ENCODE peak calls at places on chromosomes 13 and 19, in ten cellular contexts. One of them, this sample, is unnamed.

GRCh38 chr19:36169084-36169760 is 17.0 kb upstream of the COX7A1 start:
- DNase-seq in neural crest cell: no peak
- DNase-seq in ovary: no peak
- DNase-seq in Peyer's patch: peak
- DNase-seq in fibroblast of the aortic adventitia: no peak
- DNase-seq in activated CD8-positive, alpha-beta T cell treated with anti-CD3 and anti-CD28 coated beads for 36 hours: no peak
- DNase-seq in HFF-Myc: no peak
- DNase-seq in left lung: no peak
- DNase-seq in foreskin fibroblast: no peak
- DNase-seq in tibial nerve: no peak
- DNase-seq in this sample: no peak

GRCh38 chr19:7870571-7871279 is 3.5 kb downstream of the PRR36 start:
- DNase-seq in neural crest cell: no peak
- DNase-seq in ovary: peak
- DNase-seq in Peyer's patch: peak
- DNase-seq in fibroblast of the aortic adventitia: peak
- DNase-seq in activated CD8-positive, alpha-beta T cell treated with anti-CD3 and anti-CD28 coated beads for 36 hours: peak
- DNase-seq in HFF-Myc: no peak
- DNase-seq in left lung: no peak
- DNase-seq in foreskin fibroblast: peak
- DNase-seq in tibial nerve: no peak
- DNase-seq in this sample: peak

GRCh38 chr13:31946091-31946770 is 85.3 kb upstream of the FRY start:
- DNase-seq in neural crest cell: no peak
- DNase-seq in ovary: no peak
- DNase-seq in Peyer's patch: no peak
- DNase-seq in fibroblast of the aortic adventitia: peak
- DNase-seq in activated CD8-positive, alpha-beta T cell treated with anti-CD3 and anti-CD28 coated beads for 36 hours: no peak
- DNase-seq in HFF-Myc: no peak
- DNase-seq in left lung: no peak
- DNase-seq in foreskin fibroblast: peak
- DNase-seq in tibial nerve: no peak
- DNase-seq in this sample: no peak

GRCh38 chr19:46824887-46825730 is 25.5 kb downstream of the AP2S1 start:
- DNase-seq in neural crest cell: no peak
- DNase-seq in ovary: no peak
- DNase-seq in Peyer's patch: no peak
- DNase-seq in fibroblast of the aortic adventitia: no peak
- DNase-seq in activated CD8-positive, alpha-beta T cell treated with anti-CD3 and anti-CD28 coated beads for 36 hours: no peak
- DNase-seq in HFF-Myc: no peak
- DNase-seq in left lung: no peak
- DNase-seq in foreskin fibroblast: no peak
- DNase-seq in tibial nerve: no peak
- DNase-seq in this sample: peak

GRCh38 chr13:28040977-28041376 is 52.5 kb upstream of the URAD start:
- DNase-seq in neural crest cell: no peak
- DNase-seq in ovary: no peak
- DNase-seq in Peyer's patch: no peak
- DNase-seq in fibroblast of the aortic adventitia: peak
- DNase-seq in activated CD8-positive, alpha-beta T cell treated with anti-CD3 and anti-CD28 coated beads for 36 hours: no peak
- DNase-seq in HFF-Myc: no peak
- DNase-seq in left lung: no peak
- DNase-seq in foreskin fibroblast: no peak
- DNase-seq in tibial nerve: no peak
- DNase-seq in this sample: no peak

GRCh38 chr13:23966691-23967615 is 69.7 kb upstream of the C1QTNF9B start:
- DNase-seq in neural crest cell: no peak
- DNase-seq in ovary: no peak
- DNase-seq in Peyer's patch: no peak
- DNase-seq in fibroblast of the aortic adventitia: peak
- DNase-seq in activated CD8-positive, alpha-beta T cell treated with anti-CD3 and anti-CD28 coated beads for 36 hours: peak
- DNase-seq in HFF-Myc: no peak
- DNase-seq in left lung: no peak
- DNase-seq in foreskin fibroblast: no peak
- DNase-seq in tibial nerve: no peak
- DNase-seq in this sample: peak

GRCh38 chr13:34522818-34523217 is 419.3 kb upstream of the NBEA start:
- DNase-seq in neural crest cell: no peak
- DNase-seq in ovary: no peak
- DNase-seq in Peyer's patch: no peak
- DNase-seq in fibroblast of the aortic adventitia: no peak
- DNase-seq in activated CD8-positive, alpha-beta T cell treated with anti-CD3 and anti-CD28 coated beads for 36 hours: no peak
- DNase-seq in HFF-Myc: no peak
- DNase-seq in left lung: no peak
- DNase-seq in foreskin fibroblast: no peak
- DNase-seq in tibial nerve: no peak
- DNase-seq in this sample: no peak

GRCh38 chr13:30880756-30881155 is 25.3 kb upstream of the MEDAG start:
- DNase-seq in neural crest cell: no peak
- DNase-seq in ovary: no peak
- DNase-seq in Peyer's patch: no peak
- DNase-seq in fibroblast of the aortic adventitia: peak
- DNase-seq in activated CD8-positive, alpha-beta T cell treated with anti-CD3 and anti-CD28 coated beads for 36 hours: no peak
- DNase-seq in HFF-Myc: peak
- DNase-seq in left lung: no peak
- DNase-seq in foreskin fibroblast: peak
- DNase-seq in tibial nerve: peak
- DNase-seq in this sample: no peak

GRCh38 chr13:29908411-29908810 is 58.0 kb upstream of the UBL3 start:
- DNase-seq in neural crest cell: no peak
- DNase-seq in ovary: no peak
- DNase-seq in Peyer's patch: no peak
- DNase-seq in fibroblast of the aortic adventitia: peak
- DNase-seq in activated CD8-positive, alpha-beta T cell treated with anti-CD3 and anti-CD28 coated beads for 36 hours: no peak
- DNase-seq in HFF-Myc: peak
- DNase-seq in left lung: no peak
- DNase-seq in foreskin fibroblast: peak
- DNase-seq in tibial nerve: peak
- DNase-seq in this sample: no peak

GRCh38 chr19:14325863-14326262 is 55.4 kb upstream of the ADGRE5 start:
- DNase-seq in neural crest cell: no peak
- DNase-seq in ovary: no peak
- DNase-seq in Peyer's patch: no peak
- DNase-seq in fibroblast of the aortic adventitia: no peak
- DNase-seq in activated CD8-positive, alpha-beta T cell treated with anti-CD3 and anti-CD28 coated beads for 36 hours: no peak
- DNase-seq in HFF-Myc: no peak
- DNase-seq in left lung: no peak
- DNase-seq in foreskin fibroblast: no peak
- DNase-seq in tibial nerve: no peak
- DNase-seq in this sample: no peak

GRCh38 chr13:76864259-76864658 is 21.9 kb downstream of the KCTD12 start:
- DNase-seq in neural crest cell: no peak
- DNase-seq in ovary: no peak
- DNase-seq in Peyer's patch: no peak
- DNase-seq in fibroblast of the aortic adventitia: no peak
- DNase-seq in activated CD8-positive, alpha-beta T cell treated with anti-CD3 and anti-CD28 coated beads for 36 hours: no peak
- DNase-seq in HFF-Myc: no peak
- DNase-seq in left lung: no peak
- DNase-seq in foreskin fibroblast: no peak
- DNase-seq in tibial nerve: no peak
- DNase-seq in this sample: no peak

GRCh38 chr13:84894749-84895148 is 904.5 kb downstream of the SLITRK6 start:
- DNase-seq in neural crest cell: no peak
- DNase-seq in ovary: no peak
- DNase-seq in Peyer's patch: no peak
- DNase-seq in fibroblast of the aortic adventitia: no peak
- DNase-seq in activated CD8-positive, alpha-beta T cell treated with anti-CD3 and anti-CD28 coated beads for 36 hours: no peak
- DNase-seq in HFF-Myc: no peak
- DNase-seq in left lung: peak
- DNase-seq in foreskin fibroblast: no peak
- DNase-seq in tibial nerve: no peak
- DNase-seq in this sample: no peak

DNA sequence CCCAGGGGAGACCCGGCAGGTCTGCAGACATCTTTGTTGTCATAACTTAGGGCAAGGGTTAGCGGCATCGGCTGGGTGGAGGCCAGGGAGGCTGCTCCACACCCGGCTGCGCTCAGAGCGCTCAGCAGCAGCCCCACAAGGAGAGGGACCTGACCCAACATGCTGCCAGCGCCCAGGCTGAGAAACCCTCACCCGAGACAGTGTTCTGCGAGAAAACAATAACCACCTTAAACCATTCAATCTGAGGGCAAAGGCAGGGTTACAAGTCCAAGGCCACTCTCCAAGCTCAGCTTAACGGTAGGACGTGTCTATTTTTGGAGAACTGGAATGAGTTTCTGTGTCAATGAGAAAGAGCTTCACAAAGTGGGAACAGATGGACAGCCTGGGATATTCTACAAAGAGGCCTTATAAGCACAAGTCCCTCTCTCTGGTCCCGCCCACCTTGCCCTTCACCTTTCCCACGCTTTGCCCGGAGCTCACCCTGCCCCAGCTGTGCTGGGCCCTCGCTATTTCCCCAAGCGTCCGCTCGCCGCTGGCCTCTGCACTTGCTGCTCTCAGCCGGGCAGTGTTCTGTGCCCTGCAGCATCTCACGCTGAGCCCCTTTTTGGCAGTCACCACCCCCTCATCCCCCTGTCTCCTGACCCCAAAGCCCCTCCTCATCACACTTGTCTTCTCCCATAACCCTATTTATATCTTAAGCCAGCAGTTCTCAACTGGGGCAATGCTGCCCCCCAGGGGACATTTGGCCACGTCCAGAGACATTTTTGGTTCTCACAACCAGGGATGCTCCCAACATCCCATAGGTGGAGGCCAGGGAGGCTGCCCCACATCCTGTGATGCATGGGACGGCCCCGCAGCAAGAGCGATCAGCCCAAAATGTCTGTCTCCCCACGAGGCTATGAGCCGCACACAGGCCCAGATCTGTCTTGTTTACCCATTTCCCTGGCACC is 17.6 kb downstream of the PPP1R12C start:
- DNase-seq in neural crest cell: no peak
- DNase-seq in ovary: no peak
- DNase-seq in Peyer's patch: peak
- DNase-seq in fibroblast of the aortic adventitia: no peak
- DNase-seq in activated CD8-positive, alpha-beta T cell treated with anti-CD3 and anti-CD28 coated beads for 36 hours: no peak
- DNase-seq in HFF-Myc: no peak
- DNase-seq in left lung: no peak
- DNase-seq in foreskin fibroblast: peak
- DNase-seq in tibial nerve: no peak
- DNase-seq in this sample: no peak
- TF ChIP-seq CTCF in neural crest cell: peak
- TF ChIP-seq CTCF in ovary: no peak
- TF ChIP-seq CTCF in Peyer's patch: no peak
- TF ChIP-seq CTCF in fibroblast of the aortic adventitia: no peak
- TF ChIP-seq CTCF in activated CD8-positive, alpha-beta T cell treated with anti-CD3 and anti-CD28 coated beads for 36 hours: no peak
- TF ChIP-seq CTCF in HFF-Myc: peak
- TF ChIP-seq CTCF in left lung: no peak
- TF ChIP-seq CTCF in foreskin fibroblast: peak
- TF ChIP-seq CTCF in tibial nerve: no peak
- TF ChIP-seq CTCF in this sample: no peak

GRCh38 chr13:107937841-107938240 is 277.5 kb downstream of the LIG4 start:
- DNase-seq in neural crest cell: no peak
- DNase-seq in ovary: no peak
- DNase-seq in Peyer's patch: no peak
- DNase-seq in fibroblast of the aortic adventitia: no peak
- DNase-seq in activated CD8-positive, alpha-beta T cell treated with anti-CD3 and anti-CD28 coated beads for 36 hours: no peak
- DNase-seq in HFF-Myc: no peak
- DNase-seq in left lung: no peak
- DNase-seq in foreskin fibroblast: no peak
- DNase-seq in tibial nerve: no peak
- DNase-seq in this sample: no peak

GRCh38 chr13:107941345-107942029 is 273.8 kb downstream of the LIG4 start:
- DNase-seq in neural crest cell: no peak
- DNase-seq in ovary: no peak
- DNase-seq in Peyer's patch: no peak
- DNase-seq in fibroblast of the aortic adventitia: no peak
- DNase-seq in activated CD8-positive, alpha-beta T cell treated with anti-CD3 and anti-CD28 coated beads for 36 hours: no peak
- DNase-seq in HFF-Myc: no peak
- DNase-seq in left lung: no peak
- DNase-seq in foreskin fibroblast: no peak
- DNase-seq in tibial nerve: no peak
- DNase-seq in this sample: no peak

DNA sequence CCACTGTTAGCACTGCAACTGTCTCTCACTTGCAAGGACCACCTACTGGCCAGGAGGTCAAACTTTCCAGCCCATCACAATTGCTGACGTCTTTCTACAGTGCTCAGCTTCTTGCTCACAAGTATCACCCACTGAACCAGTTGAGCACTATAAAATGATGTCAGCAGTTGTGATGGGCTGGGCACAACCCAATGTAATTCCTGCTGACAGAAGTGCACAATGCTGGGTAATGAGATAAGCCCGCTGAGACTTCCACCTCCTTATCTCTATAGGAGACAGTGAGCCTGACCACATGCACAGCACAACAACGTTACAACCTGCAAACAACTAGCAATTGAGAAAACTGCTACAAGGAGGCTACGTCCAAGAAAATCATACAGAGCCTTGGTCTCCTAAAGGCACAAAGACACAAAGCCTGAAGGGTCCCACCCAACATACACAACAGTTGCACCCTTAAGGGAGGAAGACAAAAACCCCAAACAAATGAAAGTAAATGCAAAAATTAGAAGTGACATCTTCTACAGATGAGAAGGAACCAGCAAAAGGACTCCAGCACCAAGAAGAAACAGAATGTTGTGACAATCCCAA is 273.2 kb downstream of the LIG4 start:
- DNase-seq in neural crest cell: no peak
- DNase-seq in ovary: no peak
- DNase-seq in Peyer's patch: no peak
- DNase-seq in fibroblast of the aortic adventitia: no peak
- DNase-seq in activated CD8-positive, alpha-beta T cell treated with anti-CD3 and anti-CD28 coated beads for 36 hours: no peak
- DNase-seq in HFF-Myc: no peak
- DNase-seq in left lung: no peak
- DNase-seq in foreskin fibroblast: no peak
- DNase-seq in tibial nerve: no peak
- DNase-seq in this sample: no peak
- TF ChIP-seq CTCF in neural crest cell: no peak
- TF ChIP-seq CTCF in ovary: no peak
- TF ChIP-seq CTCF in Peyer's patch: no peak
- TF ChIP-seq CTCF in fibroblast of the aortic adventitia: no peak
- TF ChIP-seq CTCF in activated CD8-positive, alpha-beta T cell treated with anti-CD3 and anti-CD28 coated beads for 36 hours: no peak
- TF ChIP-seq CTCF in HFF-Myc: no peak
- TF ChIP-seq CTCF in left lung: no peak
- TF ChIP-seq CTCF in foreskin fibroblast: no peak
- TF ChIP-seq CTCF in tibial nerve: no peak
- TF ChIP-seq CTCF in this sample: no peak

GRCh38 chr13:106911020-106911419 is 343.1 kb upstream of the ARGLU1 start:
- DNase-seq in neural crest cell: no peak
- DNase-seq in ovary: no peak
- DNase-seq in Peyer's patch: no peak
- DNase-seq in fibroblast of the aortic adventitia: no peak
- DNase-seq in activated CD8-positive, alpha-beta T cell treated with anti-CD3 and anti-CD28 coated beads for 36 hours: no peak
- DNase-seq in HFF-Myc: no peak
- DNase-seq in left lung: no peak
- DNase-seq in foreskin fibroblast: no peak
- DNase-seq in tibial nerve: no peak
- DNase-seq in this sample: no peak
- TF ChIP-seq CTCF in neural crest cell: no peak
- TF ChIP-seq CTCF in ovary: no peak
- TF ChIP-seq CTCF in Peyer's patch: no peak
- TF ChIP-seq CTCF in fibroblast of the aortic adventitia: no peak
- TF ChIP-seq CTCF in activated CD8-positive, alpha-beta T cell treated with anti-CD3 and anti-CD28 coated beads for 36 hours: no peak
- TF ChIP-seq CTCF in HFF-Myc: no peak
- TF ChIP-seq CTCF in left lung: no peak
- TF ChIP-seq CTCF in foreskin fibroblast: no peak
- TF ChIP-seq CTCF in tibial nerve: no peak
- TF ChIP-seq CTCF in this sample: no peak

DNA sequence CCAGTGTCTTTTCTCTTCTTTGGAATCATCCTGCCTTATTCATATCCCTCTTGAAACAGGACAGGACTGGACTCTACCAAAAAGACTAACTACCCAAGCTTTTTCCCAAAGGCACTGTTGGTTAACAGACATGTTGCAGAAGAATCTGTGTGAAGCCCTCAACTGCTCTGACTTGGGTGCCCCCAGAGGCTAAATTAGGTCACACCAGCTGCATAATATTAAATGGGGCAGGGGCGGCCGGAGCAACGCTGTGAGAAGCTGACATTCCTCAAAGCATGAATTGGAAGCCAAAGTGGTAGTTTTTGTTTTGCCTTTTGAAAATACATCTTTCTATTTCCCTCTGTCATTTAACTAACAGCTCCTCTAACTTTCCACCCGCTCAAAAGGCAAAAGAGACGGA is 185.9 kb downstream of the LHFPL6 start:
- DNase-seq in neural crest cell: peak
- DNase-seq in ovary: no peak
- DNase-seq in Peyer's patch: no peak
- DNase-seq in fibroblast of the aortic adventitia: no peak
- DNase-seq in activated CD8-positive, alpha-beta T cell treated with anti-CD3 and anti-CD28 coated beads for 36 hours: no peak
- DNase-seq in HFF-Myc: no peak
- DNase-seq in left lung: no peak
- DNase-seq in foreskin fibroblast: peak
- DNase-seq in tibial nerve: no peak
- DNase-seq in this sample: no peak
- TF ChIP-seq CTCF in neural crest cell: peak
- TF ChIP-seq CTCF in ovary: no peak
- TF ChIP-seq CTCF in Peyer's patch: no peak
- TF ChIP-seq CTCF in fibroblast of the aortic adventitia: peak
- TF ChIP-seq CTCF in activated CD8-positive, alpha-beta T cell treated with anti-CD3 and anti-CD28 coated beads for 36 hours: no peak
- TF ChIP-seq CTCF in HFF-Myc: no peak
- TF ChIP-seq CTCF in left lung: no peak
- TF ChIP-seq CTCF in foreskin fibroblast: peak
- TF ChIP-seq CTCF in tibial nerve: no peak
- TF ChIP-seq CTCF in this sample: no peak